ENCODE peak calls at places on chromosomes 2 and 18, in eight cellular contexts. One of them, this sample, is unnamed.

GRCh38 chr2:72132981-72133720 is 14.5 kb downstream of the CYP26B1 start:
- DNase-seq in head of caudate nucleus: peak
- DNase-seq in mucosa of gallbladder: no peak
- DNase-seq in SK-N-DZ: no peak
- DNase-seq in lower lobe of right lung: no peak
- DNase-seq in colonic mucosa: no peak
- DNase-seq in gastrocnemius medialis: no peak
- DNase-seq in T-cell: no peak
- DNase-seq in this sample: no peak

GRCh38 chr2:974054-974453 is 23.4 kb downstream of the SNTG2 start:
- DNase-seq in head of caudate nucleus: no peak
- DNase-seq in mucosa of gallbladder: no peak
- DNase-seq in SK-N-DZ: no peak
- DNase-seq in lower lobe of right lung: no peak
- DNase-seq in colonic mucosa: no peak
- DNase-seq in gastrocnemius medialis: no peak
- DNase-seq in T-cell: peak
- DNase-seq in this sample: no peak

GRCh38 chr2:84494070-84494469 is 22.2 kb upstream of the DNAH6 start:
- DNase-seq in head of caudate nucleus: no peak
- DNase-seq in mucosa of gallbladder: no peak
- DNase-seq in SK-N-DZ: no peak
- DNase-seq in lower lobe of right lung: no peak
- DNase-seq in colonic mucosa: no peak
- DNase-seq in gastrocnemius medialis: no peak
- DNase-seq in T-cell: no peak
- DNase-seq in this sample: no peak

GRCh38 chr18:25126751-25127150 is 225.2 kb downstream of the ZNF521 start:
- DNase-seq in head of caudate nucleus: no peak
- DNase-seq in mucosa of gallbladder: no peak
- DNase-seq in SK-N-DZ: no peak
- DNase-seq in lower lobe of right lung: no peak
- DNase-seq in colonic mucosa: no peak
- DNase-seq in gastrocnemius medialis: no peak
- DNase-seq in T-cell: no peak
- DNase-seq in this sample: no peak

GRCh38 chr2:163132850-163133249 is 294.3 kb upstream of the KCNH7 start:
- DNase-seq in head of caudate nucleus: no peak
- DNase-seq in mucosa of gallbladder: no peak
- DNase-seq in SK-N-DZ: peak
- DNase-seq in lower lobe of right lung: no peak
- DNase-seq in colonic mucosa: no peak
- DNase-seq in gastrocnemius medialis: no peak
- DNase-seq in T-cell: no peak
- DNase-seq in this sample: no peak

GRCh38 chr2:18062892-18063291 is 184.4 kb downstream of the KCNS3 start:
- DNase-seq in head of caudate nucleus: no peak
- DNase-seq in mucosa of gallbladder: no peak
- DNase-seq in SK-N-DZ: no peak
- DNase-seq in lower lobe of right lung: no peak
- DNase-seq in colonic mucosa: no peak
- DNase-seq in gastrocnemius medialis: no peak
- DNase-seq in T-cell: no peak
- DNase-seq in this sample: no peak

GRCh38 chr2:33322099-33322498 is 154.3 kb upstream of the RASGRP3 start:
- DNase-seq in head of caudate nucleus: no peak
- DNase-seq in mucosa of gallbladder: peak
- DNase-seq in SK-N-DZ: no peak
- DNase-seq in lower lobe of right lung: no peak
- DNase-seq in colonic mucosa: no peak
- DNase-seq in gastrocnemius medialis: peak
- DNase-seq in T-cell: no peak
- DNase-seq in this sample: no peak

GRCh38 chr18:47931707-47932103 is 1.2 kb upstream of the SMAD2 start:
- DNase-seq in head of caudate nucleus: peak
- DNase-seq in mucosa of gallbladder: peak
- DNase-seq in SK-N-DZ: no peak
- DNase-seq in lower lobe of right lung: no peak
- DNase-seq in colonic mucosa: peak
- DNase-seq in gastrocnemius medialis: peak
- DNase-seq in T-cell: peak
- DNase-seq in this sample: no peak

GRCh38 chr2:189763908-189764661 is 1.5 kb upstream of the OSGEPL1 start:
- DNase-seq in head of caudate nucleus: no peak
- DNase-seq in mucosa of gallbladder: no peak
- DNase-seq in SK-N-DZ: no peak
- DNase-seq in lower lobe of right lung: no peak
- DNase-seq in colonic mucosa: no peak
- DNase-seq in gastrocnemius medialis: no peak
- DNase-seq in T-cell: no peak
- DNase-seq in this sample: no peak

GRCh38 chr18:51137051-51137729 is 60.3 kb downstream of the MEX3C start:
- DNase-seq in head of caudate nucleus: no peak
- DNase-seq in mucosa of gallbladder: no peak
- DNase-seq in SK-N-DZ: no peak
- DNase-seq in lower lobe of right lung: no peak
- DNase-seq in colonic mucosa: no peak
- DNase-seq in gastrocnemius medialis: no peak
- DNase-seq in T-cell: no peak
- DNase-seq in this sample: no peak

GRCh38 chr2:72925328-72925943 is 8.1 kb downstream of the EMX1 start:
- DNase-seq in head of caudate nucleus: no peak
- DNase-seq in mucosa of gallbladder: no peak
- DNase-seq in SK-N-DZ: no peak
- DNase-seq in lower lobe of right lung: no peak
- DNase-seq in colonic mucosa: no peak
- DNase-seq in gastrocnemius medialis: no peak
- DNase-seq in T-cell: no peak
- DNase-seq in this sample: peak

GRCh38 chr2:70513751-70514150 is 39.9 kb downstream of the TGFA start:
- DNase-seq in head of caudate nucleus: no peak
- DNase-seq in mucosa of gallbladder: no peak
- DNase-seq in SK-N-DZ: no peak
- DNase-seq in lower lobe of right lung: no peak
- DNase-seq in colonic mucosa: no peak
- DNase-seq in gastrocnemius medialis: no peak
- DNase-seq in T-cell: no peak
- DNase-seq in this sample: no peak

GRCh38 chr2:65478498-65479135 is 46.2 kb upstream of the SPRED2 start:
- DNase-seq in head of caudate nucleus: no peak
- DNase-seq in mucosa of gallbladder: no peak
- DNase-seq in SK-N-DZ: no peak
- DNase-seq in lower lobe of right lung: no peak
- DNase-seq in colonic mucosa: no peak
- DNase-seq in gastrocnemius medialis: no peak
- DNase-seq in T-cell: no peak
- DNase-seq in this sample: no peak

GRCh38 chr2:67486041-67486796 is 89.1 kb downstream of the ETAA1 start:
- DNase-seq in head of caudate nucleus: no peak
- DNase-seq in mucosa of gallbladder: peak
- DNase-seq in SK-N-DZ: no peak
- DNase-seq in lower lobe of right lung: peak
- DNase-seq in colonic mucosa: no peak
- DNase-seq in gastrocnemius medialis: no peak
- DNase-seq in T-cell: no peak
- DNase-seq in this sample: no peak

GRCh38 chr2:65465124-65465523 is 32.7 kb upstream of the SPRED2 start:
- DNase-seq in head of caudate nucleus: no peak
- DNase-seq in mucosa of gallbladder: no peak
- DNase-seq in SK-N-DZ: no peak
- DNase-seq in lower lobe of right lung: no peak
- DNase-seq in colonic mucosa: no peak
- DNase-seq in gastrocnemius medialis: no peak
- DNase-seq in T-cell: no peak
- DNase-seq in this sample: no peak

GRCh38 chr18:48736316-48736715 is 197.5 kb downstream of the CTIF start:
- DNase-seq in head of caudate nucleus: no peak
- DNase-seq in mucosa of gallbladder: no peak
- DNase-seq in SK-N-DZ: no peak
- DNase-seq in lower lobe of right lung: no peak
- DNase-seq in colonic mucosa: no peak
- DNase-seq in gastrocnemius medialis: no peak
- DNase-seq in T-cell: no peak
- DNase-seq in this sample: no peak

GRCh38 chr2:98773169-98773568 is 42.2 kb upstream of the MGAT4A start:
- DNase-seq in head of caudate nucleus: no peak
- DNase-seq in mucosa of gallbladder: no peak
- DNase-seq in SK-N-DZ: no peak
- DNase-seq in lower lobe of right lung: no peak
- DNase-seq in colonic mucosa: no peak
- DNase-seq in gastrocnemius medialis: no peak
- DNase-seq in T-cell: no peak
- DNase-seq in this sample: no peak

GRCh38 chr2:86044045-86044444 is 61.6 kb downstream of the POLR1A start:
- DNase-seq in head of caudate nucleus: peak
- DNase-seq in mucosa of gallbladder: no peak
- DNase-seq in SK-N-DZ: no peak
- DNase-seq in lower lobe of right lung: no peak
- DNase-seq in colonic mucosa: no peak
- DNase-seq in gastrocnemius medialis: no peak
- DNase-seq in T-cell: no peak
- DNase-seq in this sample: no peak

GRCh38 chr2:226217191-226217590 is 582.4 kb downstream of the IRS1 start:
- DNase-seq in head of caudate nucleus: no peak
- DNase-seq in mucosa of gallbladder: no peak
- DNase-seq in SK-N-DZ: no peak
- DNase-seq in lower lobe of right lung: no peak
- DNase-seq in colonic mucosa: no peak
- DNase-seq in gastrocnemius medialis: no peak
- DNase-seq in T-cell: no peak
- DNase-seq in this sample: no peak

GRCh38 chr2:226410212-226410611 is 389.4 kb downstream of the IRS1 start:
- DNase-seq in head of caudate nucleus: no peak
- DNase-seq in mucosa of gallbladder: no peak
- DNase-seq in SK-N-DZ: no peak
- DNase-seq in lower lobe of right lung: no peak
- DNase-seq in colonic mucosa: no peak
- DNase-seq in gastrocnemius medialis: no peak
- DNase-seq in T-cell: no peak
- DNase-seq in this sample: no peak

GRCh38 chr2:150609831-150610582 is 122.5 kb upstream of the RND3 start:
- DNase-seq in head of caudate nucleus: no peak
- DNase-seq in mucosa of gallbladder: no peak
- DNase-seq in SK-N-DZ: no peak
- DNase-seq in lower lobe of right lung: no peak
- DNase-seq in colonic mucosa: no peak
- DNase-seq in gastrocnemius medialis: no peak
- DNase-seq in T-cell: no peak
- DNase-seq in this sample: no peak

GRCh38 chr2:127508621-127509034 is 17.7 kb downstream of the IWS1 start:
- DNase-seq in head of caudate nucleus: peak
- DNase-seq in mucosa of gallbladder: peak
- DNase-seq in SK-N-DZ: no peak
- DNase-seq in lower lobe of right lung: no peak
- DNase-seq in colonic mucosa: peak
- DNase-seq in gastrocnemius medialis: peak
- DNase-seq in T-cell: no peak
- DNase-seq in this sample: peak

GRCh38 chr2:233387667-233388528 is 33.6 kb downstream of the DGKD start:
- DNase-seq in head of caudate nucleus: peak
- DNase-seq in mucosa of gallbladder: peak
- DNase-seq in SK-N-DZ: no peak
- DNase-seq in lower lobe of right lung: peak
- DNase-seq in colonic mucosa: peak
- DNase-seq in gastrocnemius medialis: peak
- DNase-seq in T-cell: no peak
- DNase-seq in this sample: peak

GRCh38 chr2:219286436-219287115 is 7.4 kb downstream of the DNAJB2 start:
- DNase-seq in head of caudate nucleus: peak
- DNase-seq in mucosa of gallbladder: no peak
- DNase-seq in SK-N-DZ: no peak
- DNase-seq in lower lobe of right lung: no peak
- DNase-seq in colonic mucosa: no peak
- DNase-seq in gastrocnemius medialis: no peak
- DNase-seq in T-cell: no peak
- DNase-seq in this sample: peak

GRCh38 chr18:52426462-52426861 is 86.5 kb downstream of the DCC start:
- DNase-seq in head of caudate nucleus: no peak
- DNase-seq in mucosa of gallbladder: no peak
- DNase-seq in SK-N-DZ: no peak
- DNase-seq in lower lobe of right lung: no peak
- DNase-seq in colonic mucosa: no peak
- DNase-seq in gastrocnemius medialis: no peak
- DNase-seq in T-cell: no peak
- DNase-seq in this sample: no peak

GRCh38 chr2:235996419-235996818 is 171.8 kb downstream of the GBX2 start:
- DNase-seq in head of caudate nucleus: no peak
- DNase-seq in mucosa of gallbladder: no peak
- DNase-seq in SK-N-DZ: no peak
- DNase-seq in lower lobe of right lung: no peak
- DNase-seq in colonic mucosa: no peak
- DNase-seq in gastrocnemius medialis: no peak
- DNase-seq in T-cell: no peak
- DNase-seq in this sample: no peak

GRCh38 chr2:18546586-18546985 is 13.9 kb downstream of the RDH14 start:
- DNase-seq in head of caudate nucleus: no peak
- DNase-seq in mucosa of gallbladder: no peak
- DNase-seq in SK-N-DZ: no peak
- DNase-seq in lower lobe of right lung: no peak
- DNase-seq in colonic mucosa: no peak
- DNase-seq in gastrocnemius medialis: no peak
- DNase-seq in T-cell: no peak
- DNase-seq in this sample: no peak

GRCh38 chr2:157792345-157793052 is 83.6 kb downstream of the ACVR1 start:
- DNase-seq in head of caudate nucleus: no peak
- DNase-seq in mucosa of gallbladder: no peak
- DNase-seq in SK-N-DZ: no peak
- DNase-seq in lower lobe of right lung: no peak
- DNase-seq in colonic mucosa: no peak
- DNase-seq in gastrocnemius medialis: peak
- DNase-seq in T-cell: no peak
- DNase-seq in this sample: no peak

GRCh38 chr18:52826994-52827393 is 487.0 kb downstream of the DCC start:
- DNase-seq in head of caudate nucleus: no peak
- DNase-seq in mucosa of gallbladder: no peak
- DNase-seq in SK-N-DZ: no peak
- DNase-seq in lower lobe of right lung: no peak
- DNase-seq in colonic mucosa: no peak
- DNase-seq in gastrocnemius medialis: no peak
- DNase-seq in T-cell: no peak
- DNase-seq in this sample: no peak

GRCh38 chr2:54013996-54014395 is 43.2 kb upstream of the PSME4 start:
- DNase-seq in head of caudate nucleus: no peak
- DNase-seq in mucosa of gallbladder: no peak
- DNase-seq in SK-N-DZ: no peak
- DNase-seq in lower lobe of right lung: no peak
- DNase-seq in colonic mucosa: no peak
- DNase-seq in gastrocnemius medialis: no peak
- DNase-seq in T-cell: peak
- DNase-seq in this sample: no peak

GRCh38 chr2:216827073-216827725 is 32.7 kb downstream of the TNP1 start:
- DNase-seq in head of caudate nucleus: no peak
- DNase-seq in mucosa of gallbladder: no peak
- DNase-seq in SK-N-DZ: no peak
- DNase-seq in lower lobe of right lung: no peak
- DNase-seq in colonic mucosa: no peak
- DNase-seq in gastrocnemius medialis: no peak
- DNase-seq in T-cell: no peak
- DNase-seq in this sample: no peak

GRCh38 chr2:128452536-128453530 is 134.2 kb upstream of the HS6ST1 start:
- DNase-seq in head of caudate nucleus: no peak
- DNase-seq in mucosa of gallbladder: peak
- DNase-seq in SK-N-DZ: no peak
- DNase-seq in lower lobe of right lung: no peak
- DNase-seq in colonic mucosa: peak
- DNase-seq in gastrocnemius medialis: no peak
- DNase-seq in T-cell: no peak
- DNase-seq in this sample: peak

GRCh38 chr2:63763336-63764056 is 78.2 kb upstream of the UGP2 start:
- DNase-seq in head of caudate nucleus: no peak
- DNase-seq in mucosa of gallbladder: no peak
- DNase-seq in SK-N-DZ: no peak
- DNase-seq in lower lobe of right lung: no peak
- DNase-seq in colonic mucosa: no peak
- DNase-seq in gastrocnemius medialis: no peak
- DNase-seq in T-cell: no peak
- DNase-seq in this sample: no peak

GRCh38 chr2:11677146-11678055 is 7.4 kb upstream of the NTSR2 start:
- DNase-seq in head of caudate nucleus: no peak
- DNase-seq in mucosa of gallbladder: no peak
- DNase-seq in SK-N-DZ: no peak
- DNase-seq in lower lobe of right lung: no peak
- DNase-seq in colonic mucosa: no peak
- DNase-seq in gastrocnemius medialis: peak
- DNase-seq in T-cell: no peak
- DNase-seq in this sample: no peak

This sample was measured in ureter.